ENCODE peak calls at places on chromosomes 1 and 21, in seven cellular contexts. V, H, A, N, L, B and O are unnamed samples.

GRCh38 chr1:16233431-16233830 is 3.6 kb downstream of the CPLANE2 start:
- DNase-seq in B (no peak), A (no peak), N (no peak), H (no peak), L (no peak), V (no peak), O (no peak)

GRCh38 chr1:192608671-192609070 is 27.3 kb upstream of the RGS13 start:
- DNase-seq in L (no peak), N (no peak), A (no peak), H (no peak), V (no peak), B (no peak), O (no peak)

GRCh38 chr1:182249201-182249676 is 142.4 kb downstream of the GLUL start:
- DNase-seq in B (no peak), N (no peak), L (no peak), H (peak), V (no peak), A (no peak), O (no peak)

GRCh38 chr1:248755505-248755904 is at the start of gene LYPD8:
- DNase-seq in N (no peak), H (no peak), L (no peak), A (no peak), V (no peak), B (no peak), O (no peak)

GRCh38 chr1:9317591-9318331 is 25.1 kb downstream of the SPSB1 start:
- DNase-seq in H (peak), V (no peak), N (peak), A (peak), L (no peak), B (no peak), O (no peak)

GRCh38 chr21:29217818-29218252 is 80.9 kb upstream of the BACH1 start:
- DNase-seq in N (peak), V (no peak), A (no peak), L (peak), B (no peak), H (no peak), O (no peak)

GRCh38 chr1:110880708-110881374 is 7.9 kb downstream of the CD53 start:
- DNase-seq in N (no peak), B (no peak), V (peak), H (peak), L (no peak), A (no peak), O (no peak)

GRCh38 chr1:63635681-63636080 is 42.5 kb downstream of the PGM1 start:
- DNase-seq in B (no peak), H (no peak), A (no peak), L (no peak), N (peak), V (no peak), O (no peak)

GRCh38 chr1:103266036-103266435 is 157.7 kb upstream of the COL11A1 start:
- DNase-seq in L (no peak), V (no peak), A (no peak), H (no peak), N (peak), B (no peak), O (no peak)

GRCh38 chr1:17007121-17007520 is 4.6 kb downstream of the ATP13A2 start:
- DNase-seq in B (no peak), A (no peak), L (no peak), H (no peak), V (no peak), N (no peak), O (no peak)

GRCh38 chr1:224718470-224719053 is 102.4 kb downstream of the CNIH3 start:
- DNase-seq in L (no peak), H (no peak), V (no peak), N (no peak), B (no peak), A (no peak), O (no peak)

GRCh38 chr21:46153259-46154154 is 1.9 kb downstream of the FTCD start:
- DNase-seq in L (no peak), N (no peak), H (peak), V (no peak), B (no peak), A (peak), O (peak)

GRCh38 chr1:55445416-55445815 is 230.3 kb upstream of the USP24 start:
- DNase-seq in N (no peak), H (peak), L (no peak), A (no peak), V (no peak), B (no peak), O (no peak)

GRCh38 chr1:11188381-11188780 is 774 bp upstream of the ANGPTL7 start:
- DNase-seq in B (no peak), A (no peak), N (no peak), V (no peak), L (no peak), H (no peak), O (no peak)

GRCh38 chr1:20483833-20484525 is 2.0 kb downstream of the CAMK2N1 start:
- DNase-seq in B (no peak), N (peak), A (peak), L (peak), V (no peak), H (peak), O (no peak)

GRCh38 chr1:67390041-67390887 is 39.9 kb downstream of the SERBP1 start:
- DNase-seq in N (peak), H (no peak), A (no peak), V (no peak), L (peak), B (no peak), O (no peak)

GRCh38 chr1:233197940-233198339 is 97.6 kb downstream of the PCNX2 start:
- DNase-seq in V (no peak), B (no peak), N (no peak), A (no peak), L (no peak), H (no peak), O (no peak)

GRCh38 chr1:225567789-225568188 is 85.1 kb downstream of the ENAH start:
- DNase-seq in A (no peak), V (no peak), B (no peak), L (no peak), H (no peak), N (peak), O (no peak)

GRCh38 chr1:156368889-156369684 is at the start of gene RHBG:
- DNase-seq in H (peak), A (no peak), L (peak), B (no peak), V (no peak), N (peak), O (no peak)

GRCh38 chr1:111515291-111516007 is 12.0 kb upstream of the ADORA3 start:
- DNase-seq in A (no peak), V (no peak), H (peak), N (peak), B (no peak), L (no peak), O (peak)

GRCh38 chr1:228359613-228360532 is 46.8 kb downstream of the TRIM11 start:
- DNase-seq in V (no peak), N (no peak), A (no peak), H (no peak), L (no peak), B (no peak), O (no peak)

GRCh38 chr1:156276532-156276931 is 6.1 kb downstream of the SMG5 start:
- DNase-seq in L (no peak), A (no peak), B (no peak), H (no peak), N (no peak), V (no peak), O (no peak)

GRCh38 chr1:116127123-116127847 is 16.1 kb downstream of the MAB21L3 start:
- DNase-seq in H (peak), L (no peak), N (no peak), V (no peak), B (no peak), A (no peak), O (no peak)

GRCh38 chr21:37866027-37866426 is 50.2 kb downstream of the KCNJ6 start:
- DNase-seq in H (no peak), A (no peak), N (no peak), B (no peak), L (peak), V (no peak), O (no peak)

GRCh38 chr1:21499283-21499945 is 9.8 kb upstream of the ALPL start:
- DNase-seq in A (no peak), V (no peak), B (no peak), H (no peak), N (peak), L (no peak), O (no peak)

GRCh38 chr1:184945678-184946412 is 28.5 kb downstream of the NIBAN1 start:
- DNase-seq in B (no peak), V (no peak), N (no peak), L (no peak), H (no peak), A (no peak), O (no peak)

GRCh38 chr21:45596704-45597318 is 46.7 kb upstream of the PCBP3 start:
- DNase-seq in N (peak), A (peak), B (no peak), H (peak), V (peak), L (peak), O (no peak)

GRCh38 chr1:11648732-11649158 is 5.5 kb downstream of the FBXO2 start:
- DNase-seq in N (no peak), H (peak), B (no peak), A (no peak), L (no peak), V (peak), O (no peak)

GRCh38 chr1:119896303-119896702 is at the start of gene ADAM30:
- DNase-seq in H (no peak), A (no peak), N (no peak), B (no peak), L (no peak), V (no peak), O (no peak)

GRCh38 chr1:77514871-77515776 is 167.3 kb downstream of the ZZZ3 start:
- DNase-seq in N (peak), L (peak), V (no peak), H (no peak), A (no peak), B (no peak), O (no peak)

GRCh38 chr21:38683222-38683621 is 122.5 kb upstream of the ETS2 start:
- DNase-seq in V (no peak), H (no peak), N (no peak), L (no peak), A (no peak), B (no peak), O (no peak)